ENCODE peak calls at places on chromosomes 4 and X, in five cellular contexts. One of them, this sample, is unnamed.

GRCh38 chr4:84159767-84160166 is 339.3 kb downstream of the NKX6-1 start:
- ATAC-seq in CD4-positive, alpha-beta T cell: no peak
- ATAC-seq in memory B cell: no peak
- ATAC-seq in HCT116: peak; percentile 87
- ATAC-seq in CD8-positive, alpha-beta T cell: no peak
- ATAC-seq in this sample: no peak

GRCh38 chr4:186651624-186652023 is 72.0 kb downstream of the FAT1 start:
- ATAC-seq in memory B cell: no peak
- ATAC-seq in CD4-positive, alpha-beta T cell: no peak
- ATAC-seq in HCT116: peak; percentile 23
- ATAC-seq in CD8-positive, alpha-beta T cell: no peak
- ATAC-seq in this sample: no peak

GRCh38 chrX:119565110-119565663 is at the start of gene STEEP1:
- ATAC-seq in CD4-positive, alpha-beta T cell: peak; percentile 96
- ATAC-seq in CD8-positive, alpha-beta T cell: peak; percentile 94
- ATAC-seq in memory B cell: peak; percentile 99
- ATAC-seq in HCT116: peak; percentile 96
- ATAC-seq in this sample: peak; percentile 99

GRCh38 chr4:55033296-55033695 is 92.1 kb downstream of the KDR start:
- ATAC-seq in CD4-positive, alpha-beta T cell: no peak
- ATAC-seq in CD8-positive, alpha-beta T cell: no peak
- ATAC-seq in memory B cell: no peak
- ATAC-seq in HCT116: no peak
- ATAC-seq in this sample: no peak

GRCh38 chrX:156003486-156004185 is 6.1 kb downstream of the IL9R start:
- ATAC-seq in CD8-positive, alpha-beta T cell: no peak
- ATAC-seq in CD4-positive, alpha-beta T cell: no peak
- ATAC-seq in HCT116: no peak
- ATAC-seq in memory B cell: no peak
- ATAC-seq in this sample: no peak

GRCh38 chr4:146235654-146236570 is 21.6 kb downstream of the REELD1 start:
- ATAC-seq in memory B cell: no peak
- ATAC-seq in CD8-positive, alpha-beta T cell: no peak
- ATAC-seq in CD4-positive, alpha-beta T cell: no peak
- ATAC-seq in HCT116: no peak
- ATAC-seq in this sample: no peak

GRCh38 chr4:87824352-87824751 is 8.4 kb upstream of the MEPE start:
- ATAC-seq in memory B cell: no peak
- ATAC-seq in CD8-positive, alpha-beta T cell: no peak
- ATAC-seq in CD4-positive, alpha-beta T cell: no peak
- ATAC-seq in HCT116: no peak
- ATAC-seq in this sample: no peak

GRCh38 chrX:63350551-63350950 is 581 bp downstream of the SPIN4 start:
- ATAC-seq in memory B cell: peak; percentile 21
- ATAC-seq in CD8-positive, alpha-beta T cell: peak; percentile 34
- ATAC-seq in CD4-positive, alpha-beta T cell: peak; percentile 37
- ATAC-seq in HCT116: peak; percentile 62
- ATAC-seq in this sample: peak; percentile 57

GRCh38 chr4:36716874-36717273 is 435.5 kb downstream of the DTHD1 start:
- ATAC-seq in HCT116: no peak
- ATAC-seq in CD8-positive, alpha-beta T cell: no peak
- ATAC-seq in memory B cell: no peak
- ATAC-seq in CD4-positive, alpha-beta T cell: no peak
- ATAC-seq in this sample: no peak

GRCh38 chr4:52628543-52628942 is 30.6 kb downstream of the USP46 start:
- ATAC-seq in memory B cell: no peak
- ATAC-seq in CD8-positive, alpha-beta T cell: no peak
- ATAC-seq in HCT116: no peak
- ATAC-seq in CD4-positive, alpha-beta T cell: no peak
- ATAC-seq in this sample: no peak

GRCh38 chrX:11609109-11609508 is 56.6 kb downstream of the ARHGAP6 start:
- ATAC-seq in memory B cell: no peak
- ATAC-seq in HCT116: no peak
- ATAC-seq in CD4-positive, alpha-beta T cell: no peak
- ATAC-seq in CD8-positive, alpha-beta T cell: no peak
- ATAC-seq in this sample: no peak

GRCh38 chrX:2965965-2966364 is 36.8 kb upstream of the ARSD start:
- ATAC-seq in HCT116: no peak
- ATAC-seq in memory B cell: peak; percentile 56
- ATAC-seq in CD8-positive, alpha-beta T cell: no peak
- ATAC-seq in CD4-positive, alpha-beta T cell: no peak
- ATAC-seq in this sample: no peak

GRCh38 chrX:1754077-1754476 is 139.2 kb downstream of the ASMT start:
- ATAC-seq in HCT116: no peak
- ATAC-seq in memory B cell: no peak
- ATAC-seq in CD4-positive, alpha-beta T cell: no peak
- ATAC-seq in CD8-positive, alpha-beta T cell: no peak
- ATAC-seq in this sample: peak; percentile 92

GRCh38 chr4:119284876-119285611 is 36.9 kb downstream of the FABP2 start:
- ATAC-seq in memory B cell: peak; percentile 60
- ATAC-seq in CD4-positive, alpha-beta T cell: peak; percentile 59
- ATAC-seq in HCT116: no peak
- ATAC-seq in CD8-positive, alpha-beta T cell: peak; percentile 81
- ATAC-seq in this sample: peak; percentile 79

GRCh38 chr4:83019794-83020497 is 9.3 kb upstream of the LIN54 start:
- ATAC-seq in CD4-positive, alpha-beta T cell: no peak
- ATAC-seq in memory B cell: no peak
- ATAC-seq in HCT116: no peak
- ATAC-seq in CD8-positive, alpha-beta T cell: no peak
- ATAC-seq in this sample: no peak

GRCh38 chr4:52941450-52941849 is 79.3 kb downstream of the RASL11B start:
- ATAC-seq in HCT116: no peak
- ATAC-seq in CD8-positive, alpha-beta T cell: no peak
- ATAC-seq in memory B cell: no peak
- ATAC-seq in CD4-positive, alpha-beta T cell: no peak
- ATAC-seq in this sample: no peak

GRCh38 chr4:48799157-48799556 is 19.1 kb upstream of the FRYL start:
- ATAC-seq in CD4-positive, alpha-beta T cell: no peak
- ATAC-seq in HCT116: no peak
- ATAC-seq in memory B cell: no peak
- ATAC-seq in CD8-positive, alpha-beta T cell: no peak
- ATAC-seq in this sample: no peak

GRCh38 chr4:163110442-163110841 is 56.2 kb downstream of the NAF1 start:
- ATAC-seq in CD8-positive, alpha-beta T cell: no peak
- ATAC-seq in memory B cell: no peak
- ATAC-seq in HCT116: no peak
- ATAC-seq in CD4-positive, alpha-beta T cell: no peak
- ATAC-seq in this sample: no peak

GRCh38 chrX:48083212-48083611 is 11.8 kb upstream of the ZNF630 start:
- ATAC-seq in CD8-positive, alpha-beta T cell: peak; percentile 74
- ATAC-seq in CD4-positive, alpha-beta T cell: peak; percentile 67
- ATAC-seq in HCT116: peak; percentile 93
- ATAC-seq in memory B cell: peak; percentile 82
- ATAC-seq in this sample: peak; percentile 99

GRCh38 chrX:42946544-42947223 is 168.7 kb upstream of the PPP1R2C start:
- ATAC-seq in HCT116: no peak
- ATAC-seq in CD4-positive, alpha-beta T cell: peak; percentile 29
- ATAC-seq in CD8-positive, alpha-beta T cell: peak; percentile 19
- ATAC-seq in memory B cell: no peak
- ATAC-seq in this sample: no peak

GRCh38 chrX:39724544-39724943 is 373.2 kb downstream of the BCOR start:
- ATAC-seq in CD8-positive, alpha-beta T cell: peak; percentile 54
- ATAC-seq in CD4-positive, alpha-beta T cell: peak; percentile 57
- ATAC-seq in HCT116: peak; percentile 54
- ATAC-seq in memory B cell: no peak
- ATAC-seq in this sample: no peak

GRCh38 chr4:25552580-25553271 is 102.9 kb upstream of the SLC34A2 start:
- ATAC-seq in CD8-positive, alpha-beta T cell: no peak
- ATAC-seq in CD4-positive, alpha-beta T cell: no peak
- ATAC-seq in HCT116: no peak
- ATAC-seq in memory B cell: no peak
- ATAC-seq in this sample: no peak

GRCh38 chrX:48852857-48853256 is 17.4 kb upstream of the PCSK1N start:
- ATAC-seq in CD8-positive, alpha-beta T cell: no peak
- ATAC-seq in CD4-positive, alpha-beta T cell: no peak
- ATAC-seq in HCT116: no peak
- ATAC-seq in memory B cell: no peak
- ATAC-seq in this sample: no peak

GRCh38 chr4:120915311-120915710 is 7.2 kb downstream of the PRDM5 start:
- ATAC-seq in CD8-positive, alpha-beta T cell: no peak
- ATAC-seq in HCT116: no peak
- ATAC-seq in memory B cell: no peak
- ATAC-seq in CD4-positive, alpha-beta T cell: no peak
- ATAC-seq in this sample: no peak

GRCh38 chrX:141903400-141904155 is at the start of gene MAGEC1:
- ATAC-seq in CD4-positive, alpha-beta T cell: no peak
- ATAC-seq in HCT116: no peak
- ATAC-seq in CD8-positive, alpha-beta T cell: no peak
- ATAC-seq in memory B cell: no peak
- ATAC-seq in this sample: peak; percentile 96

GRCh38 chr4:158809611-158810486 is 41.0 kb downstream of the FNIP2 start:
- ATAC-seq in memory B cell: peak; percentile 74
- ATAC-seq in CD8-positive, alpha-beta T cell: peak; percentile 77
- ATAC-seq in CD4-positive, alpha-beta T cell: peak; percentile 74
- ATAC-seq in HCT116: peak; percentile 77
- ATAC-seq in this sample: peak; percentile 72

GRCh38 chr4:2008671-2008920 is 178 bp downstream of the NELFA start:
- ATAC-seq in CD4-positive, alpha-beta T cell: peak; percentile 10
- ATAC-seq in CD8-positive, alpha-beta T cell: no peak
- ATAC-seq in memory B cell: peak; percentile 5
- ATAC-seq in HCT116: peak; percentile 33
- ATAC-seq in this sample: peak; percentile 54

GRCh38 chr4:138103597-138104461 is 138.3 kb downstream of the SLC7A11 start:
- ATAC-seq in HCT116: no peak
- ATAC-seq in memory B cell: no peak
- ATAC-seq in CD8-positive, alpha-beta T cell: no peak
- ATAC-seq in CD4-positive, alpha-beta T cell: no peak
- ATAC-seq in this sample: no peak

GRCh38 chrX:18887177-18887820 is 96.6 kb downstream of the PHKA2 start:
- ATAC-seq in CD8-positive, alpha-beta T cell: no peak
- ATAC-seq in CD4-positive, alpha-beta T cell: peak; percentile 28
- ATAC-seq in HCT116: no peak
- ATAC-seq in memory B cell: no peak
- ATAC-seq in this sample: no peak

GRCh38 chrX:38886112-38886511 is 84.9 kb downstream of the MID1IP1 start:
- ATAC-seq in memory B cell: no peak
- ATAC-seq in HCT116: no peak
- ATAC-seq in CD4-positive, alpha-beta T cell: no peak
- ATAC-seq in CD8-positive, alpha-beta T cell: no peak
- ATAC-seq in this sample: no peak

GRCh38 chr4:13455411-13455810 is 28.7 kb downstream of the RAB28 start:
- ATAC-seq in CD4-positive, alpha-beta T cell: no peak
- ATAC-seq in CD8-positive, alpha-beta T cell: no peak
- ATAC-seq in memory B cell: no peak
- ATAC-seq in HCT116: no peak
- ATAC-seq in this sample: no peak

GRCh38 chr4:166491635-166492034 is 618.6 kb downstream of the TLL1 start:
- ATAC-seq in HCT116: no peak
- ATAC-seq in CD8-positive, alpha-beta T cell: no peak
- ATAC-seq in memory B cell: no peak
- ATAC-seq in CD4-positive, alpha-beta T cell: no peak
- ATAC-seq in this sample: no peak

GRCh38 chrX:9383655-9384054 is 81.2 kb upstream of the TBL1X start:
- ATAC-seq in CD4-positive, alpha-beta T cell: no peak
- ATAC-seq in CD8-positive, alpha-beta T cell: no peak
- ATAC-seq in HCT116: no peak
- ATAC-seq in memory B cell: no peak
- ATAC-seq in this sample: no peak

GRCh38 chr4:79597266-79597665 is 189.2 kb upstream of the GK2 start:
- ATAC-seq in memory B cell: no peak
- ATAC-seq in CD4-positive, alpha-beta T cell: no peak
- ATAC-seq in HCT116: no peak
- ATAC-seq in CD8-positive, alpha-beta T cell: no peak
- ATAC-seq in this sample: no peak

GRCh38 chr4:166896254-166896653 is 338.0 kb downstream of the SPOCK3 start:
- ATAC-seq in CD8-positive, alpha-beta T cell: no peak
- ATAC-seq in HCT116: no peak
- ATAC-seq in CD4-positive, alpha-beta T cell: no peak
- ATAC-seq in memory B cell: no peak
- ATAC-seq in this sample: no peak

GRCh38 chr4:151226004-151226932 is 50.7 kb upstream of the PRSS48 start:
- ATAC-seq in memory B cell: no peak
- ATAC-seq in CD8-positive, alpha-beta T cell: no peak
- ATAC-seq in CD4-positive, alpha-beta T cell: no peak
- ATAC-seq in HCT116: peak; percentile 69
- ATAC-seq in this sample: peak; percentile 85

GRCh38 chr4:186676531-186677158 is 47.0 kb downstream of the FAT1 start:
- ATAC-seq in memory B cell: no peak
- ATAC-seq in HCT116: peak; percentile 48
- ATAC-seq in CD4-positive, alpha-beta T cell: no peak
- ATAC-seq in CD8-positive, alpha-beta T cell: no peak
- ATAC-seq in this sample: peak; percentile 98

GRCh38 chrX:102768984-102769761 is 48.6 kb downstream of the GPRASP3 start:
- ATAC-seq in CD4-positive, alpha-beta T cell: peak; percentile 87
- ATAC-seq in memory B cell: peak; percentile 95
- ATAC-seq in CD8-positive, alpha-beta T cell: peak; percentile 83
- ATAC-seq in HCT116: peak; percentile 91
- ATAC-seq in this sample: peak; percentile 61

GRCh38 chrX:47093248-47093647 is 15.0 kb downstream of the RGN start:
- ATAC-seq in memory B cell: no peak
- ATAC-seq in HCT116: peak; percentile 42
- ATAC-seq in CD8-positive, alpha-beta T cell: no peak
- ATAC-seq in CD4-positive, alpha-beta T cell: no peak
- ATAC-seq in this sample: peak; percentile 55

This sample was measured in SK-N-SH treated with all-trans-retinoic acid at 6 μM for 48 hours.